ENCODE peak calls at places on chromosome 22, in four cellular contexts. S, Z, W and H are unnamed samples.

GRCh38 chr22:23467721-23468294 is 112.3 kb downstream of the IGLL1 start:
- DNase-seq in S (peak; percentile 42), Z (no peak), W (no peak), H (no peak)

GRCh38 chr22:42895087-42895486 is 38.0 kb upstream of the ARFGAP3 start:
- DNase-seq in S (no peak), Z (no peak), W (no peak), H (peak; percentile 26)

GRCh38 chr22:39316440-39317083 is 2.9 kb downstream of the RPL3 start:
- DNase-seq in S (peak; percentile 70), Z (peak; percentile 94), W (peak; percentile 76), H (peak; percentile 68)

GRCh38 chr22:46045459-46046298 is 68.7 kb upstream of the WNT7B start:
- DNase-seq in S (no peak), Z (no peak), W (no peak), H (no peak)

GRCh38 chr22:44131989-44132685 is 48.6 kb upstream of the PARVG start:
- DNase-seq in S (no peak), Z (no peak), W (no peak), H (no peak)

GRCh38 chr22:45302751-45303150 is 7.0 kb upstream of the FAM118A start:
- DNase-seq in S (no peak), Z (no peak), W (no peak), H (no peak)

GRCh38 chr22:17121235-17122195 is at the start of gene TMEM121B:
- DNase-seq in S (peak; percentile 77), Z (peak; percentile 39), W (peak; percentile 83), H (no peak)

GRCh38 chr22:23401111-23401909 is 178.8 kb downstream of the IGLL1 start:
- DNase-seq in S (no peak), Z (peak; percentile 66), W (no peak), H (no peak)

GRCh38 chr22:22099194-22099486 is 116.6 kb upstream of the TOP3B start:
- DNase-seq in S (no peak), Z (no peak), W (no peak), H (no peak)

GRCh38 chr22:27715078-27715477 is 86.5 kb downstream of the MN1 start:
- DNase-seq in S (no peak), Z (no peak), W (no peak), H (no peak)

GRCh38 chr22:33302049-33302545 is 243.9 kb upstream of the SYN3 start:
- DNase-seq in S (peak; percentile 87), Z (peak; percentile 47), W (peak; percentile 90), H (peak; percentile 20)

GRCh38 chr22:35128637-35129036 is 62.7 kb downstream of the ISX start:
- DNase-seq in S (no peak), Z (no peak), W (no peak), H (no peak)

GRCh38 chr22:32579533-32580220 is 105.1 kb downstream of the FBXO7 start:
- DNase-seq in S (no peak), Z (peak; percentile 38), W (no peak), H (no peak)

GRCh38 chr22:37804502-37804885 is 3.2 kb upstream of the GCAT start:
- DNase-seq in S (no peak), Z (no peak), W (no peak), H (no peak)

GRCh38 chr22:42797021-42797420 is 60.1 kb downstream of the ARFGAP3 start:
- DNase-seq in S (no peak), Z (no peak), W (no peak), H (no peak)

GRCh38 chr22:43272869-43273318 is 70.3 kb downstream of the SCUBE1 start:
- DNase-seq in S (peak; percentile 21), Z (no peak), W (no peak), H (no peak)

GRCh38 chr22:45579306-45579705 is 76.6 kb downstream of the FBLN1 start:
- DNase-seq in S (no peak), Z (no peak), W (no peak), H (no peak)

GRCh38 chr22:50473088-50473487 is 1.7 kb downstream of the SBF1 start:
- DNase-seq in S (no peak), Z (no peak), W (no peak), H (no peak)
- TF ChIP-seq CTCF in S (peak; percentile 15), Z (peak; percentile 25), W (no peak), H (no peak)

GRCh38 chr22:50525104-50525958 is at the start of gene SCO2:
- DNase-seq in S (peak; percentile 97), Z (peak; percentile 97), W (peak; percentile 98), H (peak; percentile 95)
- TF ChIP-seq CTCF in S (peak; percentile 33), Z (peak; percentile 59), W (peak; percentile 34), H (no peak)

DNA sequence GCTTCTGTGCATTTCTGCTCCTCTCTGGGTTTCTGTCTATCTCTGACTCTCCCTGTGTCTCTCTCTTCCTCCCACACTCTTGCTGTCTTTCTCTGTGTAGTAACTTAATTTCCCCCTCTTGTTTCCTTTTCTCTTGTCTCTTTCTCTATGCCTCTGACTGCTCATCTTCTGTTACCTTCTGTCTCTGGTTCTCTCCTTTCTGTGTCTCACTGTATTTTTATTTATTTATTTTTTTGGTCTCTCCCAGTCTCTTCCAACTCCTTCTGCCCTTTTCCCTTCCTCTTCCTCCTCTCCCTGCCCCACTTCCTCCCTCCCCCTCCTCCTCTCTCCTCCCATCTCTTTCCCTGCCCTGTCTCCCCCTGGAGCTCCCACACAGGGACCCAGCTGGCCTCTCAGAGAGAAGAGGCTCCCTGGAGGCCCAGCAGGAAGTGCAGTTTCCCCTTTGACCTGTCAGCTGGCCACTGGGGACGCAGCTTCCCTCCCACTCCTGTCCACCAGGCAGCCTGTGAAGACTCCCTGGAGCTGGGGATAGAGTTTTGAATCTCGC is 38.3 kb upstream of the MYH9 start:
- DNase-seq in S (peak; percentile 64), Z (no peak), W (peak; percentile 71), H (no peak)
- TF ChIP-seq CTCF in S (no peak), Z (no peak), W (no peak), H (no peak)

DNA sequence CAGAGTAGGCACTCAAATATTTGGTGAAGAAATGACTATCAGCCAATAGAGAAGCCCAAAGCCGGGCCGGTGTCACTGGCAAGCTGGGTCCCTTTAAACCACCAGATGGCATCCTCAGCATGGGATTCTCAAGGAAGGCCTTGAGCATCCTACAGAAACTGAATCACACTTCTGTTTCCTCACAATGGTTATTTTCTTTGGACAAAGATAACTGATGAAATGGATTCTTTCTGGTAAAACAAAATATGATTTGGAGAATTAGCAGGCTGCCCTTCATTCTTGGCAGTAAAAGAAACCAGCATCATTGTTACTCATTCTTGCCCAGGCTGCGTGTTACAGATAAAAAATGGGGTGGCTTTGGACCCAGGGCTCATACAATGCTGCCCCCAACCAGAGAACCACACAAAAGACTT is 30.3 kb upstream of the ASPHD2 start:
- DNase-seq in S (peak; percentile 54), Z (peak; percentile 75), W (peak; percentile 40), H (no peak)
- TF ChIP-seq CTCF in S (peak; percentile 42), Z (peak; percentile 85), W (peak; percentile 53), H (peak; percentile 25)